ENCODE peak calls at places on chromosomes 7 and 10, in ten cellular contexts. O is choroid plexus epithelial cell, C is epithelial cell of esophagus, U is heart left ventricle, P is WERI-Rb-1, L is stomach, K is GM23338, Y is HFF-Myc, I is AG10803, A is fibroblast of pulmonary artery. X is an unnamed sample.

GRCh38 chr7:138186951-138187351 is 110.7 kb downstream of the AKR1D1 start:
- DNase-seq in I (peak), O (peak), L (no peak), A (peak), Y (no peak), U (peak), P (no peak), C (peak), K (no peak), X (peak)

GRCh38 chr10:122276611-122277205 is 5.6 kb downstream of the BTBD16 start:
- DNase-seq in L (peak), P (no peak), C (peak), I (peak), A (peak), O (peak), U (no peak), K (peak), Y (no peak), X (no peak)

GRCh38 chr7:110534241-110534931 is 556.5 kb upstream of the LRRN3 start:
- DNase-seq in P (no peak), I (peak), U (no peak), A (peak), L (no peak), C (peak), Y (no peak), O (peak), K (no peak), X (no peak)

GRCh38 chr7:139727151-139727705 is 50.6 kb downstream of the HIPK2 start:
- DNase-seq in U (no peak), O (peak), I (peak), P (no peak), L (no peak), C (peak), Y (no peak), K (no peak), A (peak), X (no peak)

GRCh38 chr10:73368238-73368637 is 9.6 kb upstream of the CFAP70 start:
- DNase-seq in O (no peak), K (no peak), I (no peak), L (no peak), C (no peak), P (no peak), Y (no peak), A (no peak), U (no peak), X (no peak)

GRCh38 chr7:44961844-44962482 is 16.9 kb downstream of the MYO1G start:
- DNase-seq in U (no peak), Y (no peak), L (no peak), K (peak), C (no peak), P (no peak), A (no peak), O (no peak), I (no peak), X (no peak)

GRCh38 chr10:28690545-28690944 is 13.2 kb downstream of the BAMBI start:
- DNase-seq in L (no peak), U (no peak), I (no peak), C (no peak), K (no peak), P (no peak), O (no peak), Y (no peak), A (no peak), X (no peak)

GRCh38 chr7:127895814-127896280 is 135.4 kb downstream of the LRRC4 start:
- DNase-seq in L (no peak), Y (no peak), U (no peak), I (no peak), K (no peak), A (no peak), P (no peak), C (peak), O (no peak), X (no peak)

GRCh38 chr10:87918254-87918859 is 54.9 kb downstream of the PTEN start:
- DNase-seq in U (no peak), C (no peak), I (no peak), Y (no peak), K (no peak), L (no peak), A (no peak), P (no peak), O (no peak), X (no peak)

GRCh38 chr7:41116817-41117216 is 586.1 kb downstream of the INHBA start:
- DNase-seq in C (peak), L (no peak), Y (no peak), K (no peak), I (no peak), A (no peak), O (no peak), U (no peak), P (no peak), X (no peak)

GRCh38 chr7:41114691-41115090 is 588.2 kb downstream of the INHBA start:
- DNase-seq in K (no peak), Y (no peak), U (no peak), L (no peak), I (no peak), A (no peak), O (no peak), C (no peak), P (no peak), X (no peak)

GRCh38 chr7:41116337-41116736 is 586.6 kb downstream of the INHBA start:
- DNase-seq in I (no peak), O (no peak), U (no peak), Y (no peak), P (no peak), A (no peak), C (peak), K (no peak), L (no peak), X (no peak)

GRCh38 chr7:41113663-41114062 is 589.2 kb downstream of the INHBA start:
- DNase-seq in U (no peak), Y (no peak), O (no peak), K (no peak), L (no peak), P (no peak), A (no peak), I (no peak), C (no peak), X (no peak)

GRCh38 chr7:41114166-41114565 is 588.7 kb downstream of the INHBA start:
- DNase-seq in U (no peak), I (no peak), L (no peak), O (no peak), Y (no peak), C (peak), A (no peak), K (no peak), P (no peak), X (no peak)
- H3K4me3 ChIP-seq in U (no peak), I (no peak), L (no peak), O (no peak), Y (no peak), C (no peak), A (no peak), K (no peak), P (no peak), X (no peak)

GRCh38 chr10:130372866-130373265 is 236.7 kb downstream of the GLRX3 start:
- DNase-seq in U (no peak), L (peak), O (no peak), P (no peak), Y (no peak), C (no peak), A (no peak), K (no peak), I (no peak), X (no peak)

GRCh38 chr10:130371686-130372085 is 235.5 kb downstream of the GLRX3 start:
- DNase-seq in I (no peak), A (no peak), K (no peak), L (peak), C (no peak), O (no peak), Y (no peak), P (no peak), U (no peak), X (no peak)

GRCh38 chr10:130369645-130370381 is 233.6 kb downstream of the GLRX3 start:
- DNase-seq in I (no peak), K (no peak), U (no peak), C (no peak), P (no peak), A (no peak), Y (no peak), O (no peak), L (no peak), X (no peak)

GRCh38 chr10:130371156-130371555 is 235.0 kb downstream of the GLRX3 start:
- DNase-seq in O (no peak), Y (no peak), L (no peak), I (no peak), C (no peak), U (no peak), A (no peak), P (no peak), K (no peak), X (no peak)

GRCh38 chr10:130372222-130372621 is 236.0 kb downstream of the GLRX3 start:
- DNase-seq in O (no peak), Y (no peak), C (no peak), A (no peak), U (no peak), P (no peak), I (no peak), L (peak), K (no peak), X (no peak)
- TF ChIP-seq CTCF in O (no peak), Y (no peak), C (no peak), A (no peak), U (no peak), P (no peak), I (no peak), L (no peak), K (no peak), X (no peak)

GRCh38 chr10:47061776-47062175 is 150.5 kb downstream of the PTPN20 start:
- DNase-seq in O (no peak), A (no peak), Y (no peak), I (no peak), K (no peak), U (no peak), C (no peak), L (no peak), P (no peak), X (no peak)

GRCh38 chr10:47060993-47061500 is 149.8 kb downstream of the PTPN20 start:
- DNase-seq in O (no peak), L (no peak), C (no peak), U (no peak), K (no peak), A (no peak), P (no peak), Y (no peak), I (no peak), X (no peak)

GRCh38 chr10:47063858-47064257 is 152.6 kb downstream of the PTPN20 start:
- DNase-seq in L (no peak), C (no peak), U (no peak), A (no peak), K (no peak), I (no peak), Y (no peak), P (no peak), O (no peak), X (no peak)

GRCh38 chr10:47060356-47060755 is 149.1 kb downstream of the PTPN20 start:
- DNase-seq in U (no peak), O (no peak), C (no peak), K (no peak), Y (no peak), L (no peak), I (no peak), A (no peak), P (no peak), X (no peak)

GRCh38 chr10:47062801-47063200 is 151.6 kb downstream of the PTPN20 start:
- DNase-seq in A (peak), O (peak), K (peak), C (no peak), U (no peak), P (peak), Y (no peak), I (peak), L (no peak), X (no peak)
- H3K4me3 ChIP-seq in A (no peak), O (no peak), K (no peak), C (no peak), U (no peak), P (no peak), Y (no peak), I (no peak), L (no peak), X (no peak)

GRCh38 chr10:118259288-118259906 is 82.7 kb downstream of the FAM204A start:
- DNase-seq in C (peak), U (no peak), L (peak), I (peak), A (peak), Y (no peak), P (peak), O (peak), K (peak), X (no peak)
- TF ChIP-seq CTCF in C (peak), U (peak), L (no peak), I (peak), A (peak), Y (peak), P (peak), O (peak), K (peak), X (peak)